ENCODE peak calls at places on chromosomes 13 and 19, in five cellular contexts. K is transverse colon, J is tibial nerve, N is IMR-90, B is vagina. W is an unnamed sample.

GRCh38 chr19:7213628-7214328 is 80.4 kb downstream of the INSR start:
- DNase-seq in B (no peak), K (no peak), N (no peak), J (no peak), W (no peak)

GRCh38 chr13:79776538-79776937 is 295.6 kb downstream of the NDFIP2 start:
- DNase-seq in N (peak; percentile 50), K (peak; percentile 13), J (no peak), B (no peak), W (no peak)

GRCh38 chr19:3075605-3076431 is 13.5 kb upstream of the TLE5 start:
- DNase-seq in B (no peak), N (no peak), K (peak; percentile 75), J (no peak), W (no peak)

GRCh38 chr13:114309806-114310410 is 4.4 kb upstream of the CHAMP1 start:
- DNase-seq in B (no peak), J (no peak), K (no peak), N (no peak), W (no peak)

GRCh38 chr13:36357692-36358091 is 11.5 kb upstream of the SPART start:
- DNase-seq in N (no peak), B (no peak), J (peak; percentile 36), K (no peak), W (no peak)

GRCh38 chr19:47228168-47228936 is 2.6 kb downstream of the BBC3 start:
- DNase-seq in J (no peak), B (no peak), K (peak; percentile 74), N (peak; percentile 17), W (no peak)

GRCh38 chr19:10043286-10043927 is 30.1 kb downstream of the RDH8 start:
- DNase-seq in J (no peak), B (no peak), K (no peak), N (peak; percentile 33), W (no peak)

GRCh38 chr13:113928701-113929627 is 44.9 kb downstream of the C13orf46 start:
- DNase-seq in B (peak; percentile 96), N (peak; percentile 69), K (peak; percentile 46), J (peak; percentile 86), W (no peak)

GRCh38 chr13:51840917-51841316 is 4.1 kb downstream of the TMEM272 start:
- DNase-seq in B (peak; percentile 62), N (no peak), J (no peak), K (no peak), W (no peak)

GRCh38 chr13:41365636-41366035 is 54.6 kb downstream of the NAA16 start:
- DNase-seq in B (no peak), N (peak; percentile 49), J (no peak), K (no peak), W (no peak)

GRCh38 chr13:106153876-106154275 is 381.6 kb downstream of the EFNB2 start:
- DNase-seq in J (no peak), B (no peak), K (no peak), N (no peak), W (no peak)

GRCh38 chr13:79501538-79502232 is 20.7 kb downstream of the NDFIP2 start:
- DNase-seq in J (no peak), K (no peak), B (no peak), N (peak; percentile 40), W (no peak)

GRCh38 chr13:50911051-50911690 is 1.6 kb downstream of the RNASEH2B start:
- DNase-seq in K (no peak), N (no peak), B (no peak), J (no peak), W (no peak)

GRCh38 chr13:98801626-98802418 is 49.4 kb upstream of the SLC15A1 start:
- DNase-seq in J (no peak), B (no peak), K (no peak), N (no peak), W (no peak)

GRCh38 chr19:313988-314815 is 23.0 kb upstream of the PLPP2 start:
- DNase-seq in N (no peak), B (no peak), J (no peak), K (no peak), W (no peak)
- H3K36me3 ChIP-seq in N (peaks cover 48% of the 10 kb centered on the region), B (no peaks in the 10 kb centered on the region), J (peaks cover 85% of the 10 kb centered on the region), K (no peaks in the 10 kb centered on the region), W (no peaks in the 10 kb centered on the region)

GRCh38 chr19:49489601-49490167 is 2.3 kb downstream of the RPL13A start:
- DNase-seq in J (no peak), K (no peak), N (no peak), B (no peak), W (no peak)
- TF ChIP-seq CTCF in J (no peak), K (peak; percentile 31), N (no peak), B (no peak), W (no peak)

GRCh38 chr19:55316646-55317045 is 8.5 kb downstream of the TMEM150B start:
- DNase-seq in B (no peak), N (no peak), J (no peak), K (no peak), W (no peak)

GRCh38 chr19:55319786-55320185 is 5.4 kb downstream of the TMEM150B start:
- DNase-seq in J (no peak), K (no peak), B (no peak), N (peak; percentile 28), W (no peak)

GRCh38 chr19:55312621-55313117 is 12.5 kb downstream of the TMEM150B start:
- DNase-seq in J (no peak), K (no peak), B (no peak), N (no peak), W (no peak)

GRCh38 chr19:55314396-55314795 is 10.7 kb downstream of the TMEM150B start:
- DNase-seq in K (no peak), J (no peak), B (no peak), N (no peak), W (no peak)

DNA sequence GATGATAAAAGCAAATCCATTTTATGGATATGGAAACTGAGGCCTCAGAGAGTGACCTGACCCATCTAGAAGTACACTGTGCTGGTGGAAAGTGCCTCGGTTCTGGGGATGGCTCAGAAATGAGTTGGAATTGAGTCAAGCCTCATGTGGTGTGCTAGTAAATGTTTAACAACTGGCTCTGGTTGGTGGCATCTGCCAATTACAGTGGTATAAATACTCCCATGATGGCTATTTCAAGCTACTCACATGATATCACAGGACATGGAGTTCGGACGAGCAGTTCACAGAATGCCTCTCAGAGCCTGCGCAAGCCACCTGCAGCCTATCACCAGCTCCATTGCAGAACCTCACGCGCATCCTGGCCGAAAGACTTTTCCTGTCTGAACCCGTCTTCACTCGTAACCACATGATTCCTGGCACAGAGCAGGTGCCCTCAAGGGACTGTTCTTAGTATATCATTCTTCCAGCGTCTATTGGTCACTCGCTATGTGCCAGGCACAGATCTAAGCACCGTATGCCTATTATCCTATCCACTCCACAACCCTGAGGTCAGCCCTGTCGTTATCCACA is 9.1 kb downstream of the TMEM150B start:
- DNase-seq in N (no peak), J (no peak), K (no peak), B (no peak), W (no peak)
- H3K4me1 ChIP-seq in N (no peaks in the 10 kb centered on the region), J (no peaks in the 10 kb centered on the region), K (no peaks in the 10 kb centered on the region), B (no peaks in the 10 kb centered on the region), W (no peaks in the 10 kb centered on the region)

DNA sequence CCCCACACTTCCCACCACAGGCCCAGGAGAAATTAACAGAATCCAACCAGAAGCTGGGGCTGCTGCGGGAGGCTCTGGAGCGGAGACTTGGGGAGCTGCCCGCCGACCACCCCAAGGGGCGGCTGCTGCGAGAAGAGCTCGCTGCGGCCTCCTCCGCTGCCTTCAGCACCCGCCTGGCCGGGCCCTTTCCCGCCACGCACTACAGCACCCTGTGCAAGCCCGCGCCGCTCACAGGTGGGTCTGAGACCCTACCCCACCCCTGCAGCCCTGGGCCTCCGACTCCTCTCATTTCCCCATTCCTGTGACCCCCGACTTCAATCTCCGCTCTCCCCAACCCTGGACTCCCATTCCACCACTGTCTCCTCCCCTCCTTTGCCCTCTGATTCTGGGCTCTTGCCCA is 17.8 kb downstream of the PKN1 start:
- DNase-seq in N (no peak), B (no peak), J (no peak), K (no peak), W (no peak)
- H3K36me3 ChIP-seq in N (peaks cover 58% of the 10 kb centered on the region), B (no peaks in the 10 kb centered on the region), J (peaks cover 99% of the 10 kb centered on the region), K (no peaks in the 10 kb centered on the region), W (peaks cover 8% of the 10 kb centered on the region)

DNA sequence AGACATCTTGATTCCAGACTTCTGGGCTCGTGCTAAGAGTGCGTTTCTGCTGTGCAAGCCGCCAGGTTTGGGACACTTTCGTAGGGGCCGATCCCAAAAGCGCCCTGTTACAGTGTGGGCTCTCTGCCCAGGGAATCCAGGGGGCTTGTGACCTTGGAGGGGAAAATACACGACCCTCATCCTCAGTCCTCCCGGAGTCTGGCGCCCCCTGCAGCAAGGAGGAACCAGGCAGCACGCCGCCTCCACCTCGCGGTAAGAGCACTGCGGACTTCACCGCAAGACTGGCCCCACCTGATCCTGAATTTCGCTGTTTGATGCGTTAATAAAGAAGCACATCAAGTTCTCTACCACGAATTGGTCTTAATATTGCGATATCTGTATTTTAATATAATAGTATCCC is 5.2 kb downstream of the POLRMT start:
- DNase-seq in N (no peak), K (no peak), J (no peak), B (no peak), W (no peak)
- TF ChIP-seq CTCF in N (peak; percentile 31), K (no peak), J (no peak), B (no peak), W (peak; percentile 68)